ENCODE peak calls at places on chromosomes 3 and 15, in four cellular contexts. S, M, H and T are unnamed samples.

GRCh38 chr3:99505646-99506269 is 132.6 kb upstream of the COL8A1 start:
- DNase-seq in S (no peak), M (no peak), H (no peak), T (no peak)

GRCh38 chr3:119298565-119298941 is 4.4 kb downstream of the ARHGAP31 start:
- DNase-seq in S (no peak), M (no peak), H (no peak), T (no peak)

GRCh38 chr3:99505200-99505599 is 133.2 kb upstream of the COL8A1 start:
- DNase-seq in S (no peak), M (no peak), H (no peak), T (no peak)

GRCh38 chr3:120839120-120839519 is 68.9 kb upstream of the STXBP5L start:
- DNase-seq in S (no peak), M (no peak), H (no peak), T (no peak)

GRCh38 chr3:87186631-87187159 is 40.4 kb upstream of the CHMP2B start:
- DNase-seq in S (no peak), M (no peak), H (no peak), T (no peak)

GRCh38 chr15:70856177-70856883 is 2.4 kb upstream of the LARP6 start:
- DNase-seq in S (no peak), M (no peak), H (no peak), T (no peak)

GRCh38 chr3:72100062-72100511 is 315.1 kb upstream of the PROK2 start:
- DNase-seq in S (no peak), M (no peak), H (no peak), T (peak; percentile 44)

GRCh38 chr15:48330045-48330840 is 986 bp upstream of the DUT start:
- DNase-seq in S (no peak), M (no peak), H (no peak), T (no peak)

GRCh38 chr15:96448923-96449322 is 118.4 kb downstream of the NR2F2 start:
- DNase-seq in S (no peak), M (no peak), H (peak; percentile 22), T (no peak)

GRCh38 chr3:181454451-181455027 is 257.2 kb upstream of the SOX2 start:
- DNase-seq in S (no peak), M (no peak), H (no peak), T (no peak)

GRCh38 chr3:130834476-130834875 is 59.4 kb upstream of the ATP2C1 start:
- DNase-seq in S (no peak), M (no peak), H (no peak), T (no peak)

GRCh38 chr3:37703633-37704032 is 158.0 kb upstream of the CTDSPL start:
- DNase-seq in S (no peak), M (no peak), H (no peak), T (no peak)

GRCh38 chr3:49518441-49518840 is 35.8 kb upstream of the BSN start:
- DNase-seq in S (no peak), M (no peak), H (no peak), T (no peak)

GRCh38 chr15:100090411-100090810 is 251.4 kb downstream of the ADAMTS17 start:
- DNase-seq in S (no peak), M (no peak), H (no peak), T (no peak)

GRCh38 chr3:141096981-141097380 is 45.8 kb downstream of the SPSB4 start:
- DNase-seq in S (no peak), M (no peak), H (no peak), T (no peak)

GRCh38 chr15:71806452-71806931 is 3.9 kb upstream of the NR2E3 start:
- DNase-seq in S (no peak), M (no peak), H (no peak), T (no peak)

GRCh38 chr15:35741881-35742280 is 195.9 kb upstream of the DPH6 start:
- DNase-seq in S (no peak), M (no peak), H (no peak), T (no peak)

GRCh38 chr15:79307251-79307650 is 3.7 kb upstream of the TMED3 start:
- DNase-seq in S (no peak), M (no peak), H (no peak), T (no peak)

GRCh38 chr15:41571948-41572347 is 12.9 kb downstream of the TYRO3 start:
- DNase-seq in S (no peak), M (no peak), H (no peak), T (no peak)

GRCh38 chr15:60326824-60327654 is 70.7 kb downstream of the ANXA2 start:
- DNase-seq in S (no peak), M (peak; percentile 14), H (peak; percentile 41), T (peak; percentile 30)

GRCh38 chr3:45978348-45978747 is 17.3 kb downstream of the FYCO1 start:
- DNase-seq in S (no peak), M (peak; percentile 43), H (no peak), T (no peak)

GRCh38 chr3:119582178-119582577 is 2.9 kb downstream of the ADPRH start:
- DNase-seq in S (no peak), M (no peak), H (no peak), T (no peak)

GRCh38 chr3:129746629-129747028 is 140.2 kb upstream of the PLXND1 start:
- DNase-seq in S (no peak), M (no peak), H (no peak), T (no peak)

GRCh38 chr15:95864467-95864886 is 466.0 kb upstream of the NR2F2 start:
- DNase-seq in S (no peak), M (peak; percentile 20), H (no peak), T (no peak)

GRCh38 chr15:82715003-82715402 is 5.3 kb upstream of the AP3B2 start:
- DNase-seq in S (peak; percentile 5), M (no peak), H (no peak), T (no peak)

GRCh38 chr15:52790941-52791751 is 1.0 kb upstream of the ONECUT1 start:
- DNase-seq in S (no peak), M (no peak), H (no peak), T (no peak)

GRCh38 chr3:182083112-182083511 is 371.4 kb downstream of the SOX2 start:
- DNase-seq in S (no peak), M (no peak), H (no peak), T (no peak)

GRCh38 chr3:1561397-1561796 is 468.6 kb downstream of the CNTN6 start:
- DNase-seq in S (no peak), M (no peak), H (no peak), T (no peak)

GRCh38 chr3:115836944-115837343 is 213.6 kb downstream of the GAP43 start:
- DNase-seq in S (no peak), M (no peak), H (peak; percentile 20), T (no peak)

GRCh38 chr3:61927332-61927731 is 366.0 kb downstream of the PTPRG start:
- DNase-seq in S (peak; percentile 87), M (no peak), H (no peak), T (no peak)

GRCh38 chr3:168722091-168722490 is 626.4 kb upstream of the GOLIM4 start:
- DNase-seq in S (no peak), M (no peak), H (no peak), T (no peak)

GRCh38 chr3:65878831-65879230 is 159.9 kb downstream of the MAGI1 start:
- DNase-seq in S (no peak), M (no peak), H (no peak), T (peak; percentile 19)

GRCh38 chr15:94411279-94411678 is 179.9 kb downstream of the MCTP2 start:
- DNase-seq in S (no peak), M (no peak), H (peak; percentile 98), T (peak; percentile 90)

GRCh38 chr3:133492159-133492860 is 81.2 kb upstream of the CDV3 start:
- DNase-seq in S (no peak), M (no peak), H (no peak), T (no peak)

GRCh38 chr15:99731336-99732267 is 1.6 kb downstream of the LYSMD4 start:
- DNase-seq in S (no peak), M (no peak), H (no peak), T (no peak)

GRCh38 chr3:86937306-86937791 is 53.6 kb downstream of the VGLL3 start:
- DNase-seq in S (no peak), M (no peak), H (no peak), T (no peak)

GRCh38 chr15:78146437-78147154 is 2.6 kb upstream of the IDH3A start:
- DNase-seq in S (no peak), M (no peak), H (no peak), T (no peak)

GRCh38 chr3:59527493-59527892 is 477.7 kb upstream of the CFAP20DC start:
- DNase-seq in S (no peak), M (no peak), H (no peak), T (no peak)